ENCODE peak calls at places on chromosomes 12 and 14, in nine cellular contexts. One of them, this sample, is unnamed.

GRCh38 chr12:68332726-68333630 is 816 bp upstream of the MDM1 start:
- DNase-seq in breast epithelium: no peak
- DNase-seq in Peyer's patch: no peak
- DNase-seq in transverse colon: no peak
- DNase-seq in HCT116: no peak
- DNase-seq in body of pancreas: no peak
- DNase-seq in thyroid gland: no peak
- DNase-seq in A549: no peak
- DNase-seq in uterus: no peak
- DNase-seq in this sample: no peak

GRCh38 chr14:96039633-96040311 is 610 bp downstream of the C14orf132 start:
- DNase-seq in breast epithelium: no peak
- DNase-seq in Peyer's patch: no peak
- DNase-seq in transverse colon: no peak
- DNase-seq in HCT116: no peak
- DNase-seq in body of pancreas: no peak
- DNase-seq in thyroid gland: peak
- DNase-seq in A549: peak
- DNase-seq in uterus: peak
- DNase-seq in this sample: peak

GRCh38 chr12:122855071-122855829 is 20.0 kb downstream of the HIP1R start:
- DNase-seq in breast epithelium: no peak
- DNase-seq in Peyer's patch: no peak
- DNase-seq in transverse colon: no peak
- DNase-seq in HCT116: no peak
- DNase-seq in body of pancreas: no peak
- DNase-seq in thyroid gland: no peak
- DNase-seq in A549: no peak
- DNase-seq in uterus: no peak
- DNase-seq in this sample: no peak

GRCh38 chr12:88600272-88600671 is 20.0 kb upstream of the KITLG start:
- DNase-seq in breast epithelium: no peak
- DNase-seq in Peyer's patch: no peak
- DNase-seq in transverse colon: no peak
- DNase-seq in HCT116: no peak
- DNase-seq in body of pancreas: no peak
- DNase-seq in thyroid gland: no peak
- DNase-seq in A549: no peak
- DNase-seq in uterus: no peak
- DNase-seq in this sample: no peak

GRCh38 chr12:49647827-49648721 is 24.7 kb downstream of the PRPF40B start:
- DNase-seq in breast epithelium: no peak
- DNase-seq in Peyer's patch: no peak
- DNase-seq in transverse colon: no peak
- DNase-seq in HCT116: no peak
- DNase-seq in body of pancreas: no peak
- DNase-seq in thyroid gland: no peak
- DNase-seq in A549: no peak
- DNase-seq in uterus: no peak
- DNase-seq in this sample: no peak

GRCh38 chr12:48779869-48780268 is 9.0 kb downstream of the ADCY6 start:
- DNase-seq in breast epithelium: no peak
- DNase-seq in Peyer's patch: no peak
- DNase-seq in transverse colon: no peak
- DNase-seq in HCT116: no peak
- DNase-seq in body of pancreas: peak
- DNase-seq in thyroid gland: no peak
- DNase-seq in A549: no peak
- DNase-seq in uterus: peak
- DNase-seq in this sample: no peak

GRCh38 chr12:31603546-31604009 is 12.6 kb upstream of the DENND5B start:
- DNase-seq in breast epithelium: no peak
- DNase-seq in Peyer's patch: peak
- DNase-seq in transverse colon: peak
- DNase-seq in HCT116: no peak
- DNase-seq in body of pancreas: no peak
- DNase-seq in thyroid gland: no peak
- DNase-seq in A549: no peak
- DNase-seq in uterus: no peak
- DNase-seq in this sample: no peak

GRCh38 chr14:34243001-34243400 is 219.0 kb downstream of the SPTSSA start:
- DNase-seq in breast epithelium: no peak
- DNase-seq in Peyer's patch: no peak
- DNase-seq in transverse colon: no peak
- DNase-seq in HCT116: no peak
- DNase-seq in body of pancreas: no peak
- DNase-seq in thyroid gland: no peak
- DNase-seq in A549: no peak
- DNase-seq in uterus: no peak
- DNase-seq in this sample: no peak

GRCh38 chr12:108694812-108695278 is 36.5 kb downstream of the CORO1C start:
- DNase-seq in breast epithelium: no peak
- DNase-seq in Peyer's patch: no peak
- DNase-seq in transverse colon: no peak
- DNase-seq in HCT116: no peak
- DNase-seq in body of pancreas: no peak
- DNase-seq in thyroid gland: no peak
- DNase-seq in A549: no peak
- DNase-seq in uterus: no peak
- DNase-seq in this sample: no peak

GRCh38 chr12:43285248-43285647 is 266.8 kb downstream of the ADAMTS20 start:
- DNase-seq in breast epithelium: no peak
- DNase-seq in Peyer's patch: no peak
- DNase-seq in transverse colon: no peak
- DNase-seq in HCT116: no peak
- DNase-seq in body of pancreas: no peak
- DNase-seq in thyroid gland: no peak
- DNase-seq in A549: no peak
- DNase-seq in uterus: no peak
- DNase-seq in this sample: no peak

GRCh38 chr14:75647650-75648049 is 13.0 kb downstream of the ERG28 start:
- DNase-seq in breast epithelium: no peak
- DNase-seq in Peyer's patch: no peak
- DNase-seq in transverse colon: no peak
- DNase-seq in HCT116: no peak
- DNase-seq in body of pancreas: no peak
- DNase-seq in thyroid gland: peak
- DNase-seq in A549: no peak
- DNase-seq in uterus: no peak
- DNase-seq in this sample: peak

GRCh38 chr12:2179953-2180736 is 127.4 kb downstream of the CACNA1C start:
- DNase-seq in breast epithelium: no peak
- DNase-seq in Peyer's patch: peak
- DNase-seq in transverse colon: peak
- DNase-seq in HCT116: peak
- DNase-seq in body of pancreas: peak
- DNase-seq in thyroid gland: peak
- DNase-seq in A549: peak
- DNase-seq in uterus: peak
- DNase-seq in this sample: peak

GRCh38 chr12:105315726-105316125 is 14.8 kb upstream of the C12orf75 start:
- DNase-seq in breast epithelium: no peak
- DNase-seq in Peyer's patch: no peak
- DNase-seq in transverse colon: peak
- DNase-seq in HCT116: no peak
- DNase-seq in body of pancreas: no peak
- DNase-seq in thyroid gland: no peak
- DNase-seq in A549: no peak
- DNase-seq in uterus: no peak
- DNase-seq in this sample: no peak

GRCh38 chr14:67276131-67276530 is 34.9 kb downstream of the PALS1 start:
- DNase-seq in breast epithelium: no peak
- DNase-seq in Peyer's patch: no peak
- DNase-seq in transverse colon: no peak
- DNase-seq in HCT116: no peak
- DNase-seq in body of pancreas: no peak
- DNase-seq in thyroid gland: no peak
- DNase-seq in A549: no peak
- DNase-seq in uterus: no peak
- DNase-seq in this sample: no peak

GRCh38 chr12:53300187-53300586 is 692 bp downstream of the MYG1 start:
- DNase-seq in breast epithelium: no peak
- DNase-seq in Peyer's patch: no peak
- DNase-seq in transverse colon: no peak
- DNase-seq in HCT116: no peak
- DNase-seq in body of pancreas: no peak
- DNase-seq in thyroid gland: no peak
- DNase-seq in A549: no peak
- DNase-seq in uterus: no peak
- DNase-seq in this sample: no peak

GRCh38 chr14:86847176-86847575 is 1145.8 kb downstream of the GALC start:
- DNase-seq in breast epithelium: no peak
- DNase-seq in Peyer's patch: no peak
- DNase-seq in transverse colon: no peak
- DNase-seq in HCT116: no peak
- DNase-seq in body of pancreas: no peak
- DNase-seq in thyroid gland: no peak
- DNase-seq in A549: no peak
- DNase-seq in uterus: no peak
- DNase-seq in this sample: no peak

GRCh38 chr14:91501951-91502930 is 7.9 kb downstream of the PPP4R3A start:
- DNase-seq in breast epithelium: no peak
- DNase-seq in Peyer's patch: no peak
- DNase-seq in transverse colon: no peak
- DNase-seq in HCT116: no peak
- DNase-seq in body of pancreas: no peak
- DNase-seq in thyroid gland: no peak
- DNase-seq in A549: no peak
- DNase-seq in uterus: no peak
- DNase-seq in this sample: no peak

GRCh38 chr14:91501348-91501747 is 8.8 kb downstream of the PPP4R3A start:
- DNase-seq in breast epithelium: no peak
- DNase-seq in Peyer's patch: no peak
- DNase-seq in transverse colon: no peak
- DNase-seq in HCT116: no peak
- DNase-seq in body of pancreas: no peak
- DNase-seq in thyroid gland: no peak
- DNase-seq in A549: no peak
- DNase-seq in uterus: no peak
- DNase-seq in this sample: no peak

GRCh38 chr14:91493169-91493568 is 16.9 kb downstream of the PPP4R3A start:
- DNase-seq in breast epithelium: no peak
- DNase-seq in Peyer's patch: no peak
- DNase-seq in transverse colon: no peak
- DNase-seq in HCT116: no peak
- DNase-seq in body of pancreas: no peak
- DNase-seq in thyroid gland: no peak
- DNase-seq in A549: no peak
- DNase-seq in uterus: no peak
- DNase-seq in this sample: no peak

GRCh38 chr14:91496790-91497189 is 13.3 kb downstream of the PPP4R3A start:
- DNase-seq in breast epithelium: no peak
- DNase-seq in Peyer's patch: no peak
- DNase-seq in transverse colon: no peak
- DNase-seq in HCT116: no peak
- DNase-seq in body of pancreas: no peak
- DNase-seq in thyroid gland: no peak
- DNase-seq in A549: no peak
- DNase-seq in uterus: no peak
- DNase-seq in this sample: no peak
- TF ChIP-seq POLR2A in breast epithelium: no peak
- TF ChIP-seq POLR2A in Peyer's patch: no peak
- TF ChIP-seq POLR2A in transverse colon: no peak
- TF ChIP-seq POLR2A in HCT116: no peak
- TF ChIP-seq POLR2A in body of pancreas: no peak
- TF ChIP-seq POLR2A in thyroid gland: no peak
- TF ChIP-seq POLR2A in A549: no peak
- TF ChIP-seq POLR2A in uterus: no peak
- TF ChIP-seq POLR2A in this sample: no peak

GRCh38 chr12:121812320-121812871 is 8.6 kb downstream of the SETD1B start:
- DNase-seq in breast epithelium: peak
- DNase-seq in Peyer's patch: peak
- DNase-seq in transverse colon: peak
- DNase-seq in HCT116: no peak
- DNase-seq in body of pancreas: peak
- DNase-seq in thyroid gland: peak
- DNase-seq in A549: peak
- DNase-seq in uterus: peak
- DNase-seq in this sample: peak
- TF ChIP-seq CTCF in breast epithelium: peak
- TF ChIP-seq CTCF in Peyer's patch: no peak
- TF ChIP-seq CTCF in transverse colon: peak
- TF ChIP-seq CTCF in HCT116: no peak
- TF ChIP-seq CTCF in body of pancreas: no peak
- TF ChIP-seq CTCF in thyroid gland: peak
- TF ChIP-seq CTCF in A549: peak
- TF ChIP-seq CTCF in uterus: no peak
- TF ChIP-seq CTCF in this sample: peak

GRCh38 chr14:51862171-51862838 is 1.9 kb downstream of the GNG2 start:
- DNase-seq in breast epithelium: no peak
- DNase-seq in Peyer's patch: no peak
- DNase-seq in transverse colon: no peak
- DNase-seq in HCT116: no peak
- DNase-seq in body of pancreas: no peak
- DNase-seq in thyroid gland: no peak
- DNase-seq in A549: no peak
- DNase-seq in uterus: no peak
- DNase-seq in this sample: no peak
- H3K27ac ChIP-seq in breast epithelium: no peak
- H3K27ac ChIP-seq in Peyer's patch: peak
- H3K27ac ChIP-seq in transverse colon: peak
- H3K27ac ChIP-seq in HCT116: no peak
- H3K27ac ChIP-seq in body of pancreas: no peak
- H3K27ac ChIP-seq in thyroid gland: no peak
- H3K27ac ChIP-seq in A549: no peak
- H3K27ac ChIP-seq in uterus: no peak
- H3K27ac ChIP-seq in this sample: no peak

GRCh38 chr14:22807432-22808087 is 7.7 kb downstream of the SLC7A7 start:
- DNase-seq in breast epithelium: no peak
- DNase-seq in Peyer's patch: peak
- DNase-seq in transverse colon: no peak
- DNase-seq in HCT116: no peak
- DNase-seq in body of pancreas: no peak
- DNase-seq in thyroid gland: no peak
- DNase-seq in A549: no peak
- DNase-seq in uterus: no peak
- DNase-seq in this sample: no peak

GRCh38 chr14:22802860-22803562 is 12.2 kb downstream of the SLC7A7 start:
- DNase-seq in breast epithelium: no peak
- DNase-seq in Peyer's patch: no peak
- DNase-seq in transverse colon: no peak
- DNase-seq in HCT116: no peak
- DNase-seq in body of pancreas: no peak
- DNase-seq in thyroid gland: no peak
- DNase-seq in A549: no peak
- DNase-seq in uterus: no peak
- DNase-seq in this sample: no peak

GRCh38 chr14:22801716-22802115 is 13.5 kb downstream of the SLC7A7 start:
- DNase-seq in breast epithelium: no peak
- DNase-seq in Peyer's patch: no peak
- DNase-seq in transverse colon: no peak
- DNase-seq in HCT116: no peak
- DNase-seq in body of pancreas: no peak
- DNase-seq in thyroid gland: no peak
- DNase-seq in A549: no peak
- DNase-seq in uterus: no peak
- DNase-seq in this sample: no peak

GRCh38 chr14:22800356-22800755 is 14.9 kb downstream of the SLC7A7 start:
- DNase-seq in breast epithelium: no peak
- DNase-seq in Peyer's patch: no peak
- DNase-seq in transverse colon: no peak
- DNase-seq in HCT116: no peak
- DNase-seq in body of pancreas: no peak
- DNase-seq in thyroid gland: no peak
- DNase-seq in A549: no peak
- DNase-seq in uterus: no peak
- DNase-seq in this sample: no peak

GRCh38 chr14:22803575-22803974 is 11.7 kb downstream of the SLC7A7 start:
- DNase-seq in breast epithelium: no peak
- DNase-seq in Peyer's patch: no peak
- DNase-seq in transverse colon: no peak
- DNase-seq in HCT116: no peak
- DNase-seq in body of pancreas: no peak
- DNase-seq in thyroid gland: no peak
- DNase-seq in A549: no peak
- DNase-seq in uterus: no peak
- DNase-seq in this sample: no peak
- TF ChIP-seq POLR2A in breast epithelium: no peak
- TF ChIP-seq POLR2A in Peyer's patch: no peak
- TF ChIP-seq POLR2A in transverse colon: no peak
- TF ChIP-seq POLR2A in HCT116: no peak
- TF ChIP-seq POLR2A in body of pancreas: no peak
- TF ChIP-seq POLR2A in thyroid gland: no peak
- TF ChIP-seq POLR2A in A549: no peak
- TF ChIP-seq POLR2A in uterus: no peak
- TF ChIP-seq POLR2A in this sample: no peak

This sample was measured in right lobe of liver.